ENCODE peak calls at places on chromosomes 12 and 14, in six cellular contexts. U is hippocampal formation, L is H9, E is kidney tubule cell, J is right cardiac atrium, N is ACHN. F is an unnamed sample.

GRCh38 chr14:81859071-81859470 is 325.4 kb upstream of the SEL1L start:
- DNase-seq in J (no peak), N (no peak), U (no peak), E (no peak), L (no peak), F (no peak)

GRCh38 chr12:111404362-111405148 is 1.2 kb upstream of the SH2B3 start:
- DNase-seq in N (peak), L (peak), U (no peak), J (peak), E (peak), F (no peak)

GRCh38 chr12:48832321-48833060 is 14.2 kb downstream of the CACNB3 start:
- DNase-seq in U (no peak), E (no peak), J (no peak), L (no peak), N (no peak), F (no peak)

GRCh38 chr12:2967651-2968050 is 8.5 kb downstream of the TEAD4 start:
- DNase-seq in N (no peak), L (no peak), U (no peak), J (no peak), E (no peak), F (no peak)

GRCh38 chr14:21264025-21264801 is 5.0 kb downstream of the HNRNPC start:
- DNase-seq in U (no peak), E (peak), L (no peak), N (peak), J (no peak), F (peak)

GRCh38 chr12:45547822-45548221 is 181.7 kb upstream of the ARID2 start:
- DNase-seq in L (no peak), J (no peak), E (peak), N (no peak), U (no peak), F (no peak)

GRCh38 chr12:80551897-80552296 is 107.9 kb downstream of the PTPRQ start:
- DNase-seq in L (no peak), J (no peak), U (no peak), E (peak), N (peak), F (peak)

GRCh38 chr12:3172124-3173007 is 95.2 kb downstream of the TSPAN9 start:
- DNase-seq in U (no peak), L (no peak), J (no peak), N (no peak), E (no peak), F (no peak)

GRCh38 chr14:53924754-53925153 is 31.9 kb downstream of the BMP4 start:
- DNase-seq in L (no peak), J (no peak), U (no peak), E (peak), N (peak), F (peak)

F was measured in bronchial epithelial cell.